ENCODE peak calls at places on chromosome 16, in seven cellular contexts. E, G, A, V, O, B and P are unnamed samples.

GRCh38 chr16:65876624-65877023 is 489.9 kb upstream of the CDH5 start:
- DNase-seq in E (no peak), G (no peak), A (no peak), V (no peak), O (no peak), B (no peak), P (no peak)

GRCh38 chr16:55367301-55367745 is 43.3 kb downstream of the IRX6 start:
- DNase-seq in E (no peak), G (no peak), A (no peak), V (no peak), O (no peak), B (no peak), P (peak)

GRCh38 chr16:54862529-54862928 is 68.1 kb upstream of the IRX5 start:
- DNase-seq in E (no peak), G (no peak), A (no peak), V (no peak), O (no peak), B (no peak), P (no peak)

GRCh38 chr16:17336501-17336900 is 134.3 kb downstream of the XYLT1 start:
- DNase-seq in E (no peak), G (no peak), A (no peak), V (no peak), O (no peak), B (no peak), P (no peak)

GRCh38 chr16:1870365-1871082 is 1.4 kb downstream of the MEIOB start:
- DNase-seq in E (no peak), G (no peak), A (no peak), V (no peak), O (no peak), B (peak), P (peak)

GRCh38 chr16:74451951-74452758 is 30.9 kb upstream of the CLEC18B start:
- DNase-seq in E (no peak), G (no peak), A (no peak), V (no peak), O (no peak), B (no peak), P (no peak)

GRCh38 chr16:10877472-10877946 is 507 bp downstream of the CIITA start:
- DNase-seq in E (no peak), G (no peak), A (no peak), V (no peak), O (no peak), B (no peak), P (no peak)

GRCh38 chr16:27463741-27464662 is 62.0 kb downstream of the IL21R start:
- DNase-seq in E (no peak), G (peak), A (no peak), V (no peak), O (peak), B (no peak), P (no peak)